ENCODE peak calls at places on chromosomes 5 and 9, in five cellular contexts. One of them, this sample, is unnamed.

GRCh38 chr5:93930098-93930497 is 188.7 kb upstream of the POU5F2 start:
- DNase-seq in psoas muscle: no peak
- DNase-seq in NT2/D1: no peak
- DNase-seq in small intestine: no peak
- DNase-seq in fibroblast of lung: no peak
- DNase-seq in this sample: no peak

GRCh38 chr9:92147030-92147853 is 32.0 kb upstream of the SPTLC1 start:
- DNase-seq in psoas muscle: no peak
- DNase-seq in NT2/D1: no peak
- DNase-seq in small intestine: peak; percentile 13
- DNase-seq in fibroblast of lung: peak; percentile 96
- DNase-seq in this sample: peak; percentile 56

GRCh38 chr5:100905259-100905914 is 2.3 kb upstream of the ST8SIA4 start:
- DNase-seq in psoas muscle: no peak
- DNase-seq in NT2/D1: no peak
- DNase-seq in small intestine: peak; percentile 16
- DNase-seq in fibroblast of lung: no peak
- DNase-seq in this sample: no peak

GRCh38 chr9:127519301-127520166 is 68.2 kb downstream of the LRSAM1 start:
- DNase-seq in psoas muscle: no peak
- DNase-seq in NT2/D1: no peak
- DNase-seq in small intestine: no peak
- DNase-seq in fibroblast of lung: peak; percentile 99
- DNase-seq in this sample: peak; percentile 76

GRCh38 chr5:115100556-115100955 is 69.2 kb downstream of the TRIM36 start:
- DNase-seq in psoas muscle: no peak
- DNase-seq in NT2/D1: no peak
- DNase-seq in small intestine: no peak
- DNase-seq in fibroblast of lung: peak; percentile 9
- DNase-seq in this sample: no peak

GRCh38 chr5:123696948-123697347 is 185.0 kb downstream of the CSNK1G3 start:
- DNase-seq in psoas muscle: peak; percentile 85
- DNase-seq in NT2/D1: no peak
- DNase-seq in small intestine: no peak
- DNase-seq in fibroblast of lung: no peak
- DNase-seq in this sample: no peak

GRCh38 chr5:135833961-135834638 is 363 bp upstream of the SLC25A48 start:
- DNase-seq in psoas muscle: peak; percentile 24
- DNase-seq in NT2/D1: no peak
- DNase-seq in small intestine: no peak
- DNase-seq in fibroblast of lung: no peak
- DNase-seq in this sample: no peak

GRCh38 chr5:58987193-58987592 is 404.3 kb downstream of the RAB3C start:
- DNase-seq in psoas muscle: no peak
- DNase-seq in NT2/D1: no peak
- DNase-seq in small intestine: no peak
- DNase-seq in fibroblast of lung: no peak
- DNase-seq in this sample: no peak

GRCh38 chr5:95641803-95642220 is 4.8 kb upstream of the RFESD start:
- DNase-seq in psoas muscle: no peak
- DNase-seq in NT2/D1: no peak
- DNase-seq in small intestine: no peak
- DNase-seq in fibroblast of lung: peak; percentile 14
- DNase-seq in this sample: no peak

GRCh38 chr5:61280205-61280604 is 51.9 kb upstream of the ZSWIM6 start:
- DNase-seq in psoas muscle: no peak
- DNase-seq in NT2/D1: no peak
- DNase-seq in small intestine: peak; percentile 86
- DNase-seq in fibroblast of lung: peak; percentile 90
- DNase-seq in this sample: no peak

GRCh38 chr9:84266087-84266561 is 74.4 kb downstream of the SLC28A3 start:
- DNase-seq in psoas muscle: no peak
- DNase-seq in NT2/D1: no peak
- DNase-seq in small intestine: peak; percentile 85
- DNase-seq in fibroblast of lung: no peak
- DNase-seq in this sample: peak; percentile 69

GRCh38 chr5:139708877-139709586 is 60.9 kb downstream of the CXXC5 start:
- DNase-seq in psoas muscle: peak; percentile 77
- DNase-seq in NT2/D1: no peak
- DNase-seq in small intestine: no peak
- DNase-seq in fibroblast of lung: peak; percentile 76
- DNase-seq in this sample: peak; percentile 95

GRCh38 chr5:31408814-31409213 is 123.1 kb downstream of the DROSHA start:
- DNase-seq in psoas muscle: no peak
- DNase-seq in NT2/D1: no peak
- DNase-seq in small intestine: no peak
- DNase-seq in fibroblast of lung: peak; percentile 85
- DNase-seq in this sample: no peak

GRCh38 chr5:82720764-82721163 is 356.4 kb downstream of the TMEM167A start:
- DNase-seq in psoas muscle: no peak
- DNase-seq in NT2/D1: no peak
- DNase-seq in small intestine: no peak
- DNase-seq in fibroblast of lung: peak; percentile 23
- DNase-seq in this sample: no peak

GRCh38 chr5:174180639-174181038 is 135.1 kb downstream of the NSG2 start:
- DNase-seq in psoas muscle: no peak
- DNase-seq in NT2/D1: no peak
- DNase-seq in small intestine: no peak
- DNase-seq in fibroblast of lung: no peak
- DNase-seq in this sample: no peak

GRCh38 chr5:170546257-170546656 is 42.4 kb downstream of the KCNIP1 start:
- DNase-seq in psoas muscle: no peak
- DNase-seq in NT2/D1: no peak
- DNase-seq in small intestine: no peak
- DNase-seq in fibroblast of lung: no peak
- DNase-seq in this sample: no peak

GRCh38 chr9:85900504-85901201 is 40.3 kb upstream of the NAA35 start:
- DNase-seq in psoas muscle: no peak
- DNase-seq in NT2/D1: peak; percentile 58
- DNase-seq in small intestine: peak; percentile 6
- DNase-seq in fibroblast of lung: peak; percentile 15
- DNase-seq in this sample: peak; percentile 59

GRCh38 chr9:108386859-108387384 is 468.9 kb downstream of the ACTL7B start:
- DNase-seq in psoas muscle: no peak
- DNase-seq in NT2/D1: no peak
- DNase-seq in small intestine: no peak
- DNase-seq in fibroblast of lung: peak; percentile 85
- DNase-seq in this sample: no peak

GRCh38 chr5:153352685-153353219 is 137.7 kb upstream of the GRIA1 start:
- DNase-seq in psoas muscle: no peak
- DNase-seq in NT2/D1: no peak
- DNase-seq in small intestine: no peak
- DNase-seq in fibroblast of lung: peak; percentile 46
- DNase-seq in this sample: no peak

GRCh38 chr5:56814963-56815656 is at the start of gene MAP3K1:
- DNase-seq in psoas muscle: peak; percentile 88
- DNase-seq in NT2/D1: peak; percentile 40
- DNase-seq in small intestine: peak; percentile 91
- DNase-seq in fibroblast of lung: peak; percentile 60
- DNase-seq in this sample: peak; percentile 93

GRCh38 chr5:98454904-98455303 is 318.6 kb upstream of the RGMB start:
- DNase-seq in psoas muscle: no peak
- DNase-seq in NT2/D1: no peak
- DNase-seq in small intestine: no peak
- DNase-seq in fibroblast of lung: peak; percentile 94
- DNase-seq in this sample: no peak

GRCh38 chr5:159971038-159971437 is 37.9 kb upstream of the TTC1 start:
- DNase-seq in psoas muscle: no peak
- DNase-seq in NT2/D1: no peak
- DNase-seq in small intestine: no peak
- DNase-seq in fibroblast of lung: peak; percentile 77
- DNase-seq in this sample: no peak

GRCh38 chr5:146047396-146047795 is 58.0 kb downstream of the PLAC8L1 start:
- DNase-seq in psoas muscle: no peak
- DNase-seq in NT2/D1: no peak
- DNase-seq in small intestine: peak; percentile 81
- DNase-seq in fibroblast of lung: peak; percentile 15
- DNase-seq in this sample: no peak

GRCh38 chr5:64147849-64148441 is 17.7 kb upstream of the RNF180 start:
- DNase-seq in psoas muscle: peak; percentile 70
- DNase-seq in NT2/D1: no peak
- DNase-seq in small intestine: peak; percentile 29
- DNase-seq in fibroblast of lung: peak; percentile 30
- DNase-seq in this sample: peak; percentile 69

GRCh38 chr5:168798065-168799023 is 219.2 kb upstream of the PANK3 start:
- DNase-seq in psoas muscle: no peak
- DNase-seq in NT2/D1: no peak
- DNase-seq in small intestine: no peak
- DNase-seq in fibroblast of lung: peak; percentile 16
- DNase-seq in this sample: no peak

GRCh38 chr9:127568618-127568970 is 43.5 kb upstream of the STXBP1 start:
- DNase-seq in psoas muscle: peak; percentile 55
- DNase-seq in NT2/D1: no peak
- DNase-seq in small intestine: no peak
- DNase-seq in fibroblast of lung: no peak
- DNase-seq in this sample: peak; percentile 87

GRCh38 chr9:95079461-95079860 is 238.0 kb downstream of the FANCC start:
- DNase-seq in psoas muscle: no peak
- DNase-seq in NT2/D1: no peak
- DNase-seq in small intestine: no peak
- DNase-seq in fibroblast of lung: no peak
- DNase-seq in this sample: peak; percentile 29
- H3K36me3 ChIP-seq in psoas muscle: peaks cover 25% of the 10 kb centered on the region
- H3K36me3 ChIP-seq in NT2/D1: peaks cover 46% of the 10 kb centered on the region
- H3K36me3 ChIP-seq in small intestine: peaks cover 4% of the 10 kb centered on the region
- H3K36me3 ChIP-seq in fibroblast of lung: peaks cover 35% of the 10 kb centered on the region
- H3K36me3 ChIP-seq in this sample: no peaks in the 10 kb centered on the region

DNA sequence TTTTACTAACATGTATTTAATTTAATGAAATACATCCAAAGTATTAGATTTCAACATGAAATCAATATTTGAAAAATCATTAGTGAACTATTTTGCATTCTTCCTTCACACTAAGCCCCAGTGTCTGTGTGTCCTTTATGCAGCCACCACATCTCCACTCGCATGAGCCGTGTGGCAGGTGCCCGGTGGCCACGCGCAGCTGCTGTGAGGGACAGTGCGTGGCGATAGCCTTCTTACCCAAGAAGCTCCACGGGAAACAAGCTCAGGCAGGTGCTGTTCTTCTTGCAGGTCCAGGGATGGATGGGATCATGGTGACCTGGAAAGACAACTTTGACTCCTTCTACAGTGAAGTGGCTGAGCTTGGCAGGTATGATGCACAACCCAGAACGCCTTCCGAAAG is 79.3 kb upstream of the OTULINL start:
- DNase-seq in psoas muscle: no peak
- DNase-seq in NT2/D1: no peak
- DNase-seq in small intestine: no peak
- DNase-seq in fibroblast of lung: no peak
- DNase-seq in this sample: no peak
- H3K36me3 ChIP-seq in psoas muscle: peaks cover 99% of the 10 kb centered on the region
- H3K36me3 ChIP-seq in NT2/D1: peaks cover 88% of the 10 kb centered on the region
- H3K36me3 ChIP-seq in small intestine: peaks cover 3% of the 10 kb centered on the region
- H3K36me3 ChIP-seq in fibroblast of lung: peaks cover 62% of the 10 kb centered on the region
- H3K36me3 ChIP-seq in this sample: peaks cover 15% of the 10 kb centered on the region

GRCh38 chr9:97635026-97635425 is 1.4 kb downstream of the NCBP1 start:
- DNase-seq in psoas muscle: no peak
- DNase-seq in NT2/D1: no peak
- DNase-seq in small intestine: no peak
- DNase-seq in fibroblast of lung: no peak
- DNase-seq in this sample: no peak
- H3K36me3 ChIP-seq in psoas muscle: no peaks in the 10 kb centered on the region
- H3K36me3 ChIP-seq in NT2/D1: peaks cover 23% of the 10 kb centered on the region
- H3K36me3 ChIP-seq in small intestine: no peaks in the 10 kb centered on the region
- H3K36me3 ChIP-seq in fibroblast of lung: no peaks in the 10 kb centered on the region
- H3K36me3 ChIP-seq in this sample: no peaks in the 10 kb centered on the region

GRCh38 chr9:89436326-89436725 is 61.6 kb downstream of the SEMA4D start:
- DNase-seq in psoas muscle: peak; percentile 25
- DNase-seq in NT2/D1: no peak
- DNase-seq in small intestine: no peak
- DNase-seq in fibroblast of lung: no peak
- DNase-seq in this sample: peak; percentile 62
- H3K36me3 ChIP-seq in psoas muscle: no peaks in the 10 kb centered on the region
- H3K36me3 ChIP-seq in NT2/D1: no peaks in the 10 kb centered on the region
- H3K36me3 ChIP-seq in small intestine: no peaks in the 10 kb centered on the region
- H3K36me3 ChIP-seq in fibroblast of lung: no peaks in the 10 kb centered on the region
- H3K36me3 ChIP-seq in this sample: no peaks in the 10 kb centered on the region

GRCh38 chr9:136511670-136512592 is 29.1 kb upstream of the SEC16A start:
- DNase-seq in psoas muscle: peak; percentile 79
- DNase-seq in NT2/D1: no peak
- DNase-seq in small intestine: no peak
- DNase-seq in fibroblast of lung: no peak
- DNase-seq in this sample: peak; percentile 74

GRCh38 chr9:136512651-136513066 is 29.8 kb upstream of the SEC16A start:
- DNase-seq in psoas muscle: no peak
- DNase-seq in NT2/D1: no peak
- DNase-seq in small intestine: no peak
- DNase-seq in fibroblast of lung: no peak
- DNase-seq in this sample: no peak

GRCh38 chr9:136510561-136510960 is 27.7 kb upstream of the SEC16A start:
- DNase-seq in psoas muscle: no peak
- DNase-seq in NT2/D1: no peak
- DNase-seq in small intestine: no peak
- DNase-seq in fibroblast of lung: no peak
- DNase-seq in this sample: peak; percentile 61

GRCh38 chr9:136509549-136509948 is 26.7 kb upstream of the SEC16A start:
- DNase-seq in psoas muscle: no peak
- DNase-seq in NT2/D1: no peak
- DNase-seq in small intestine: no peak
- DNase-seq in fibroblast of lung: no peak
- DNase-seq in this sample: no peak

GRCh38 chr9:136511144-136511669 is 28.4 kb upstream of the SEC16A start:
- DNase-seq in psoas muscle: no peak
- DNase-seq in NT2/D1: no peak
- DNase-seq in small intestine: no peak
- DNase-seq in fibroblast of lung: no peak
- DNase-seq in this sample: peak; percentile 62
- H3K36me3 ChIP-seq in psoas muscle: peaks cover 92% of the 10 kb centered on the region
- H3K36me3 ChIP-seq in NT2/D1: peaks cover 98% of the 10 kb centered on the region
- H3K36me3 ChIP-seq in small intestine: peaks cover 26% of the 10 kb centered on the region
- H3K36me3 ChIP-seq in fibroblast of lung: peaks cover 57% of the 10 kb centered on the region
- H3K36me3 ChIP-seq in this sample: peaks cover 30% of the 10 kb centered on the region

GRCh38 chr5:72883850-72884249 is 67.4 kb downstream of the TNPO1 start:
- DNase-seq in psoas muscle: no peak
- DNase-seq in NT2/D1: no peak
- DNase-seq in small intestine: no peak
- DNase-seq in fibroblast of lung: peak; percentile 29
- DNase-seq in this sample: no peak
- H3K36me3 ChIP-seq in psoas muscle: peaks cover 100% of the 10 kb centered on the region
- H3K36me3 ChIP-seq in NT2/D1: peaks cover 88% of the 10 kb centered on the region
- H3K36me3 ChIP-seq in small intestine: peaks cover 7% of the 10 kb centered on the region
- H3K36me3 ChIP-seq in fibroblast of lung: peaks cover 11% of the 10 kb centered on the region
- H3K36me3 ChIP-seq in this sample: peaks cover 22% of the 10 kb centered on the region

This sample was measured in H7.